ENCODE peak calls at places on chromosomes 3 and 15, in four cellular contexts. E is stomach, T is transverse colon, O is IMR-90. H is an unnamed sample.

GRCh38 chr3:88882121-88882520 is 225.3 kb upstream of the EPHA3 start:
- DNase-seq in O (no peak), E (no peak), T (no peak), H (no peak)

GRCh38 chr15:74317820-74318375 is 49.5 kb downstream of the CYP11A1 start:
- DNase-seq in E (no peak), T (peak), O (peak), H (no peak)

GRCh38 chr3:47581835-47582234 is 3.2 kb upstream of the CSPG5 start:
- DNase-seq in O (no peak), E (no peak), T (no peak), H (no peak)

GRCh38 chr3:187809979-187810568 is 64.8 kb upstream of the BCL6 start:
- DNase-seq in O (no peak), E (no peak), T (no peak), H (no peak)

GRCh38 chr3:194537732-194538247 is 51.0 kb upstream of the ATP13A3 start:
- DNase-seq in E (peak), T (peak), O (peak), H (no peak)

GRCh38 chr15:75397494-75397893 is 29.1 kb upstream of the MAN2C1 start:
- DNase-seq in E (no peak), T (no peak), O (peak), H (no peak)

GRCh38 chr15:77874071-77874470 is 203.4 kb downstream of the TBC1D2B start:
- DNase-seq in T (no peak), E (no peak), O (no peak), H (no peak)

GRCh38 chr3:23201154-23201838 is 1.8 kb upstream of the UBE2E2 start:
- DNase-seq in T (no peak), O (no peak), E (no peak), H (no peak)

GRCh38 chr3:39148116-39149058 is 5.0 kb downstream of the CSRNP1 start:
- DNase-seq in O (peak), T (peak), E (no peak), H (no peak)

GRCh38 chr15:73872370-73872769 is 994 bp upstream of the TBC1D21 start:
- DNase-seq in O (peak), E (no peak), T (no peak), H (no peak)

GRCh38 chr3:95615592-95616310 is 1198.6 kb upstream of the EPHA6 start:
- DNase-seq in E (no peak), O (no peak), T (no peak), H (no peak)

GRCh38 chr3:186626254-186626847 is 13.5 kb downstream of the AHSG start:
- DNase-seq in E (no peak), T (no peak), O (no peak), H (peak)

GRCh38 chr15:79218588-79219200 is 63.8 kb upstream of the ANKRD34C start:
- DNase-seq in T (no peak), E (no peak), O (peak), H (peak)

GRCh38 chr15:33675246-33675645 is 293.1 kb upstream of the CHRM5 start:
- DNase-seq in E (no peak), O (no peak), T (no peak), H (no peak)

GRCh38 chr3:184040010-184040409 is 8.5 kb downstream of the HTR3D start:
- DNase-seq in O (peak), T (no peak), E (peak), H (no peak)

GRCh38 chr3:62252614-62253147 is 120.7 kb downstream of the FEZF2 start:
- DNase-seq in E (no peak), T (no peak), O (peak), H (no peak)

GRCh38 chr3:138381950-138382715 is 33.8 kb downstream of the MRAS start:
- DNase-seq in T (peak), O (peak), E (peak), H (no peak)

GRCh38 chr15:88299502-88299901 is 43.0 kb upstream of the NTRK3 start:
- DNase-seq in O (no peak), E (no peak), T (no peak), H (no peak)

GRCh38 chr3:8423307-8423706 is 78.3 kb upstream of the LMCD1 start:
- DNase-seq in O (no peak), T (no peak), E (no peak), H (no peak)

GRCh38 chr3:100744671-100745070 is 35.4 kb downstream of the TFG start:
- DNase-seq in E (no peak), T (no peak), O (no peak), H (no peak)

GRCh38 chr15:92586383-92586910 is 69.1 kb downstream of the FAM174B start:
- DNase-seq in E (no peak), O (no peak), T (no peak), H (no peak)

GRCh38 chr15:96352594-96353377 is 22.3 kb downstream of the NR2F2 start:
- DNase-seq in O (peak), E (no peak), T (no peak), H (no peak)

GRCh38 chr3:194249323-194250103 is 101.6 kb downstream of the CPN2 start:
- DNase-seq in E (peak), O (no peak), T (no peak), H (no peak)

GRCh38 chr3:150256782-150257181 is 151.3 kb upstream of the TSC22D2 start:
- DNase-seq in E (no peak), O (no peak), T (no peak), H (no peak)

GRCh38 chr3:128487538-128487812 is 5.5 kb downstream of the GATA2 start:
- DNase-seq in E (no peak), T (no peak), O (no peak), H (no peak)

GRCh38 chr3:56926513-56927282 is 124.9 kb upstream of the ARHGEF3 start:
- DNase-seq in O (peak), E (no peak), T (no peak), H (no peak)

GRCh38 chr3:37934631-37935289 is 55.8 kb upstream of the VILL start:
- DNase-seq in O (no peak), E (no peak), T (no peak), H (no peak)

GRCh38 chr3:115982629-115983028 is 359.3 kb downstream of the GAP43 start:
- DNase-seq in E (no peak), O (no peak), T (no peak), H (no peak)

GRCh38 chr3:79724206-79724605 is 43.6 kb downstream of the ROBO1 start:
- DNase-seq in T (no peak), E (no peak), O (no peak), H (no peak)

GRCh38 chr3:165895919-165896318 is 58.7 kb upstream of the BCHE start:
- DNase-seq in T (no peak), E (no peak), O (no peak), H (no peak)

DNA sequence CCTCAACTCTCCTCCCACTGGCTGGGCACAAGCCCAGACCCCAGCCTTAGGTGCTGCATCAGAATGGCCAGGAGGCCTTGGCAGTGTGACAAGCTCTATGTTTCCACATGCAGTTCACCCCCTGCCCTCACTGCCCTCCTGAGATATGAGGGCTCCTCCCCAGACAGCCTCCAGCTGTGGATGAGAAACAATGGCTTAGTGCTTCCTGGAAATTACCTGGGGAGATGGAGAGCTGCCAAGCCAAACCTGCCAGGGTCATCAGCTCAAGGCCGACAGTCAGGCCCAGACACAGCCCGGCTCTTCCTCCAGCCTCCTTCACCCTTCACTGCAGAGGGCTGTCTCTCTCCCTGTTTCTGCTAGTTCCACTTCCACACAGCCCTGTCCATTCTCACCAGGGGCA is 76.3 kb downstream of the MYLK start:
- DNase-seq in O (no peak), T (peak), E (no peak), H (no peak)
- TF ChIP-seq POLR2A in O (no peak), T (no peak), E (no peak), H (no peak)

GRCh38 chr3:87227835-87228144 is 681 bp downstream of the CHMP2B start:
- DNase-seq in T (no peak), O (peak), E (no peak), H (no peak)
- H3K27ac ChIP-seq in T (peak), O (peak), E (peak), H (peak)

GRCh38 chr3:67291287-67292252 is 293.5 kb downstream of the KBTBD8 start:
- DNase-seq in E (no peak), T (no peak), O (no peak), H (no peak)

GRCh38 chr3:67289626-67290025 is 291.5 kb downstream of the KBTBD8 start:
- DNase-seq in E (no peak), O (no peak), T (no peak), H (no peak)

GRCh38 chr3:67290424-67290823 is 292.3 kb downstream of the KBTBD8 start:
- DNase-seq in E (no peak), T (no peak), O (no peak), H (no peak)

GRCh38 chr3:67292356-67293225 is 294.5 kb downstream of the KBTBD8 start:
- DNase-seq in E (peak), O (no peak), T (peak), H (no peak)

GRCh38 chr3:67288707-67289106 is 290.6 kb downstream of the KBTBD8 start:
- DNase-seq in E (no peak), T (no peak), O (no peak), H (no peak)
- H3K4me3 ChIP-seq in E (no peak), T (no peak), O (no peak), H (no peak)

DNA sequence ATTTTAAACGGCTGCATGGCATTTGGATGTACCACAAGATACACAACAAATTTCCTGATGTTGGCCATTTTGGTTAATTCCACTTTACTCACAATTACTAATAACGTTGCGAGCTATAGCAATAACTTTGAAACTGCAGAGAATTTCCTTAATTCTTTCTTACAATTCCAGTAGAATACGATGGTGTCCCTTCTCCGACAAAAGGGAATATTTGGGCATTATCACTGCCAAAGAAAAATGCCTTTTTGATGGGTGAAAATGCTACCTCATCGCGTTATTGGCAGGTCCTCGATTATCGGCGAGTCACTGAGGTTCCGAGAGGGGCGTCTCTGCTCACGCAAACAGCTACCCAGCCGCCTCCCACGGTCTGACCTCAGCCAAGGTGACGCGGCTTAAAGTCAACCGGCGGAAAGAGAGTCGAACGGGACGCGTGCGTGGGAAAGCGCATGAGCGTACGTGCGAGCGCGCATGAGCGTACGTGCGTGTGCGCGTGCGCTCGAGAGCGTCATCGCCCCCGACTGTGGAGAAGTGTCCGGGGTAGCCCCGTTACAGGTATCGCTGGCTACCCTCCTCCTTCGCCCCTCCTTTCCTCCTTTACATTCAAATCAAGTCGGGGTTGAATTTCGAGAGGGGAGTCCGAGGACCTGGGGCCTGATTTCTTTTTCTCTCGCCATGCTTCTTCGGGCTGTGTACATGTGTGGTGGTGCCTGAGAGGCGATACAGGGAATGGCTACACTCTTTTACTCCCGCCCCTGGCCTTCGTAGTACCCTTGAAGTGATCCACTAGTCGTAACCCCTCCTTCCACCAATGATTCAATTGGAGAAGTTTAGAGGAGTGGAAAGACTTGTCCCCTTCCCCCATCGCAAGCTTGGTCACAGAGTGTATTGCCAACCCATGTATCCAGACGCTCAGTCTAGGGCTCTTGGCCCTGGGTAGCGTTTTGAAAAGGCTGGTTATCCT is at the start of gene OXSM:
- DNase-seq in T (peak), O (peak), E (peak), H (peak)
- TF ChIP-seq POLR2A in T (peak), O (peak), E (peak), H (peak)

DNA sequence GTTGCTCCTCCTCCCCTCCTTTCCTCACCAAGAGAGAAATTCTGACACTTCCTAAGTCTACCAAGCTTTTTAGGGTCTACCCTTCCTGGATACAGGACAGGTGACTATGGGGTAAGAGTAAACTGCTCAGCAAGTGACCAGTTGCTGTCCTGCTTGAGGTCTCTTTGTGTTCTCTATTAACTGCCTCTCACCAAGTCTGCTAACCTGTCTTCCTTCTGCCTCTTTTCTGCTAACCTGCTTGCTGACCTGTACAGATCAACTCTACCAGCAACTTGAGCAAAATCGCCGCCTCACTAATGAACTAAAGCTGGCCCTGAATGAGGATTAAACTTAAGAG is 27.0 kb downstream of the TPM1 start:
- DNase-seq in O (no peak), E (no peak), T (no peak), H (no peak)
- H3K27ac ChIP-seq in O (no peak), E (no peak), T (peak), H (no peak)

GRCh38 chr3:133505813-133506212 is 67.7 kb upstream of the CDV3 start:
- DNase-seq in O (no peak), E (no peak), T (no peak), H (no peak)
- H3K4me3 ChIP-seq in O (no peak), E (no peak), T (no peak), H (no peak)

GRCh38 chr15:40471105-40471777 is 457 bp downstream of the CHST14 start:
- DNase-seq in T (peak), O (peak), E (no peak), H (no peak)

GRCh38 chr15:40470423-40471104 is at the start of gene CHST14:
- DNase-seq in O (peak), T (peak), E (peak), H (peak)

GRCh38 chr15:40472171-40472727 is 1.5 kb downstream of the CHST14 start:
- DNase-seq in E (no peak), O (no peak), T (no peak), H (no peak)

GRCh38 chr15:40469776-40470390 is 901 bp upstream of the CHST14 start:
- DNase-seq in O (peak), E (no peak), T (no peak), H (no peak)

GRCh38 chr15:40471778-40472130 is 970 bp downstream of the CHST14 start:
- DNase-seq in T (peak), O (peak), E (peak), H (no peak)
- TF ChIP-seq POLR2A in T (no peak), O (no peak), E (no peak), H (no peak)

GRCh38 chr15:72233759-72234158 is 2.8 kb upstream of the PKM start:
- DNase-seq in E (no peak), T (no peak), O (peak), H (no peak)

GRCh38 chr15:72237286-72238224 is 6.6 kb upstream of the PKM start:
- DNase-seq in E (peak), O (peak), T (peak), H (peak)

GRCh38 chr15:72238586-72238985 is 7.6 kb upstream of the PKM start:
- DNase-seq in O (no peak), T (no peak), E (no peak), H (no peak)

GRCh38 chr15:72235298-72235697 is 4.3 kb upstream of the PKM start:
- DNase-seq in E (no peak), T (no peak), O (no peak), H (no peak)

DNA sequence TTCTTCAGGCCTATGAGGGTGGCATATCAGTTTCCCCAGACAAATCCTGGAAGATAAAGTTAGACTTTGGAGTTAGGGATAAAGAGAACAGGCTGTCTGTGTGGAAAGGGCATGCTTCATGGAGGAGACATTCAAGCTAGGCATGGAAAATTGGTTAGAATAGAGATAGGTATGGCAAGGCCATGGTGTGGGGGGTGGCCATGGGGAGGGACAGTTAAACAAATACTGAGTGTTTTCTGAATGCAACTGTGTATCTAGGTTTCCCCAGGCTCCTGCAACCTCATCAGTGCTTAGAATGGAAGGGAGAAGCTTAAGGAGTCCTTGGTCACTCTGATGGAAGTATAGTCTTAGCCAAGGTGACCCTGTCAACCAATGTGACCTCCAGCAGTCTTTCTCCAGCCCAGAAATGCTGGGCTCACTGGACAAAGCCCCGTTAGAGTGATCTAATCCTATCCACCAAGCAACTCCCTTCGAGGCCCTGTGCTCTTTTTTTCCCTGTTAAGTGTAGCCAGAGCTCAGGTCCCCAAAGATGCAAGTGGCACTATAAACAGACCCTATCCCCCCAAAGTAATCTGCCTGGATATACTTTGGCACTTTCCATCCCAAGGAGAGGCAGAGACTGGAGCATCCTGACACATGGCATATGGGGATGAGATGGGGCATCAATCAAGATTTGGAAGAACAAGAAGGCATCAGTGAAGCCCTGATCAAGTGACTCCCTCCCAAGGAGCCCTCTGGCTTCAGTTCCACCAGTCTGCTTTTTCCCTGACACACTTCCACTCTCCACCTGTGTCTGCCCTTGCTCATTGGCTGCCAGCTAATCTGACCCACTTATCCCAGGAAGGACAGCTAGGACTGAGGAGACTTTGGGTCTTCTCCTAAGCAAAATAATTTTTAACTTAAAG is 5.6 kb upstream of the PKM start:
- DNase-seq in O (peak), T (no peak), E (no peak), H (no peak)
- H3K27ac ChIP-seq in O (peak), T (peak), E (peak), H (peak)

GRCh38 chr15:85554852-85555521 is 174.6 kb downstream of the AKAP13 start:
- DNase-seq in T (no peak), O (no peak), E (no peak), H (no peak)
- H3K4me3 ChIP-seq in T (no peak), O (no peak), E (no peak), H (no peak)